ENCODE peak calls at places on chromosomes 5 and 9, in six cellular contexts. J is neural progenitor cell, H is PC-9, P is A673, C is HCT116, G is BJ. R is an unnamed sample.
A peak's percentile ranks its signal among the peaks of the same experiment; 100 is the strongest.

GRCh38 chr5:167412506-167412905 is 878.9 kb upstream of the WWC1 start:
- DNase-seq in G (peak; percentile 13), H (no peak), P (no peak), J (no peak), C (no peak), R (no peak)

GRCh38 chr9:35903049-35903448 is 3.0 kb upstream of the HRCT1 start:
- DNase-seq in C (peak; percentile 48), P (peak; percentile 65), G (no peak), J (peak; percentile 67), H (no peak), R (peak; percentile 65)

GRCh38 chr9:70639853-70640814 is 225.7 kb upstream of the KLF9 start:
- DNase-seq in P (peak; percentile 61), G (peak; percentile 14), J (peak; percentile 77), C (peak; percentile 22), H (peak; percentile 8), R (peak; percentile 41)

GRCh38 chr5:141871870-141872269 is 6.3 kb downstream of the PCDH1 start:
- DNase-seq in H (no peak), G (no peak), C (no peak), J (peak; percentile 36), P (no peak), R (no peak)

GRCh38 chr9:21690561-21690960 is 111.9 kb upstream of the MTAP start:
- DNase-seq in C (no peak), P (no peak), H (no peak), G (no peak), J (no peak), R (no peak)

GRCh38 chr9:38068616-38068865 is 486 bp downstream of the SHB start:
- DNase-seq in J (no peak), H (peak; percentile 27), C (no peak), G (no peak), P (peak; percentile 75), R (peak; percentile 36)

GRCh38 chr5:119105971-119106370 is 35.1 kb downstream of the DMXL1 start:
- DNase-seq in H (no peak), G (no peak), J (peak; percentile 67), C (no peak), P (no peak), R (no peak)

GRCh38 chr9:74846771-74847170 is 41.0 kb downstream of the TRPM6 start:
- DNase-seq in J (no peak), P (no peak), H (no peak), G (no peak), C (no peak), R (no peak)

GRCh38 chr5:71924980-71925379 is 182.3 kb upstream of the MAP1B start:
- DNase-seq in J (no peak), G (no peak), H (no peak), C (no peak), P (no peak), R (no peak)

DNA sequence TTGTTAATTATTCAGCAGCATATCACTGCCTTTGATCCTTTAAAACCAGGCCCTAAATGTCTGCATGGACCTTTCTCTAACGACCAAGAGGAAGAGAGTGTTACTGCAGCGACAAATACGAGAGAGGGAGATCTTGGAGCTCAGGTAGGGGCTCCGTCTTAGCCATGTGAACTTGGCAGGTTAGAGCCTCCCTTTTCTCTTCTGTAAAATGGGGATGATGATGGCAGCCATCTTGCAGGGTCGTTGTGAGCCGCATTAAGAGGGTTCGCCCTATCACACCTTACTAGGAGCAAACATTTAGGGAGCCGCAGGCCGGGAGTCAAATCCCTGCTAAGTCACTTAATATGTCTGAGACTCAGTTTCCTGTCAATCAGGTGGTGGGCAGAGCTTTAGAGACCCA is 1.6 kb downstream of the ENG start:
- DNase-seq in C (no peak), G (no peak), P (no peak), H (no peak), J (no peak), R (no peak)
- H3K4me3 ChIP-seq in C (no peak overlapping the region), G (peak overlapping the region; percentile 44), P (peak overlapping the region; percentile 77), H (no peak overlapping the region), J (no peak overlapping the region), R (no peak overlapping the region)

DNA sequence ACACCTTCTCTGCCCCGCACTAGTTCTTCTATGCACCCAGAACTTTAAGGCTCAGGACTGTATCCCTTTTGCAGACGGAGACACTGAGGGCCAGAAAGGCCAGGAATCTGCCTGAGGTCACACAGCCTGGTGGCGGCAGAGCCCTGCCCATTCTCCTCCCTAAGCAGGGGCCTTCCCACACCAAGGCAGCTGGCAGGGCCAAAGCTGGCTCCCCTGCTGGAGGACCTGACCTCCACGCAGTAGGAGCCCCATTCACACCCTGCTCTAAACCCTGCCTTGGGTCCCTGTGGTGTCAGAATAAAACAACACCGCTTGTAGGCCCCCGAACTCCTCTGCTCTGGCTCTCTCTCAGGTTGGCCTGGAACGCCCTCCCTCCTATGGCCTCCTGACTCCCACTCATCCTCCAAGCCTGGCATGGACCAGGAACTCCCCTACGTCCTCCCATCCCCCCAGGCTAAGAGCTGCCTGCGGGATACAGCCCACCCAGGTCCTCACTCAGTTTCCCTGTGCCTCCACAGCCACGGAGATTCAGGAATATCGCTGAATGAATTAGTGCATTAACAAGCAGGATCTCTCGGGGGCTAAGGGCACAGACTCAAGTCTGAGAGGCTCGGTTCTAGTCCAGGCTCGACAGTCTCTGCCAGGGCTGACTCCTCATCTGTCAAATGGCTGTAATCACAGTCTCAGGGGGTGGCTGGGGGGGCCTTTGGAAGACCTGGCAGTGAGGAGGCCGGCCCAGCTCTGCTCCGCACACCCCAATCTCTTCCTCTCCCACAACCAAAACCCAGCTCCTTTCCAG is 2.8 kb downstream of the ST6GALNAC6 start:
- DNase-seq in P (no peak), C (no peak), H (no peak), J (no peak), G (no peak), R (no peak)
- H3K4me3 ChIP-seq in P (no peak overlapping the region), C (no peak overlapping the region), H (no peak overlapping the region), J (peak overlapping the region; percentile 40), G (no peak overlapping the region), R (no peak overlapping the region)

GRCh38 chr9:1052119-1052907 is 2.2 kb downstream of the DMRT2 start:
- DNase-seq in J (no peak), G (no peak), C (no peak), H (no peak), P (no peak), R (no peak)
- H3K4me3 ChIP-seq in J (peak overlapping the region; percentile 28), G (peak overlapping the region; percentile 17), C (no peak overlapping the region), H (no peak overlapping the region), P (no peak overlapping the region), R (no peak overlapping the region)

GRCh38 chr9:120712539-120713031 is 1.7 kb downstream of the MEGF9 start:
- DNase-seq in P (no peak), H (no peak), G (no peak), C (no peak), J (peak; percentile 16), R (no peak)
- H3K4me3 ChIP-seq in P (peak overlapping the region; percentile 78), H (peak overlapping the region; percentile 75), G (no peak overlapping the region), C (peak overlapping the region; percentile 62), J (peak overlapping the region; percentile 71), R (no peak overlapping the region)

GRCh38 chr5:88686743-88687142 is 196.2 kb downstream of the MEF2C start:
- DNase-seq in H (no peak), J (no peak), C (no peak), G (no peak), P (no peak), R (no peak)

GRCh38 chr5:88688981-88689661 is 193.9 kb downstream of the MEF2C start:
- DNase-seq in P (no peak), G (no peak), C (no peak), H (no peak), J (no peak), R (no peak)

GRCh38 chr5:88687253-88687955 is 195.6 kb downstream of the MEF2C start:
- DNase-seq in J (no peak), H (no peak), G (no peak), C (no peak), P (no peak), R (no peak)

GRCh38 chr5:88689662-88690351 is 193.2 kb downstream of the MEF2C start:
- DNase-seq in H (no peak), C (no peak), J (peak; percentile 48), P (no peak), G (no peak), R (no peak)

DNA sequence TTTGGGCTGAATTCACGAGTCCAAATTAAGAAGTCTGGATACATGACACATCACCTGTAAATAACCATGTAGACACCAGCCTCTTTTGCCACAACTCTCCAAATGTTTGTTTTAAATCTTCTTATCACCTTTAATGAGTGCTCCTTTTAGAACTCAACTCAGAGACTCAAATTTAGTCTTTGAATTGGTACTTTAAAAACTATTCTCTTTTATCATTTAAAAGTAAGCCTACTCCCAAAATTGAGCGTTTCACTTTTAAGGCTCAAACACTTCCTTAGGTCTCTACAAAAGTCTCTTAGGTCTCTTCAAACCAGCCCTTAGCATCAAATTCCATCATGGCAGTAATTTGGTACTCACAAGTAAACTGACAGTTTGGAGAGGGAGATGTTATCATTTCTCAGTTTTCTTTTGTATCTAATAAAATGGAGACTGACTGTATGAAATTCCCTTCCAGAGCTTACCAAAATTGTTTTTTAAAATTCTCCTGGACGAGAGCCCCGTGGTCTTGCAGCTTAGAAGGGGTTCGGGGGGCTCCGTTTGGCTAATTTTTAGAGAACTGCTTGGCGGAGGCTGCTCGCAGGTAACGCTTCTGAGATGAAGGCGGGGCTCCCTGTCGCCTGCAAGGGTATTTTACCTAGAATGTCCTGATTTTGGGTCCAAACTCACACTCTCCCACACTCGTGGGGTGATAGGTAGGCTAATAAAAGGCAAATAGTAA is 194.6 kb downstream of the MEF2C start:
- DNase-seq in C (no peak), J (no peak), G (no peak), H (no peak), P (no peak), R (no peak)
- H3K4me3 ChIP-seq in C (no peak overlapping the region), J (no peak overlapping the region), G (no peak overlapping the region), H (no peak overlapping the region), P (no peak overlapping the region), R (no peak overlapping the region)

DNA sequence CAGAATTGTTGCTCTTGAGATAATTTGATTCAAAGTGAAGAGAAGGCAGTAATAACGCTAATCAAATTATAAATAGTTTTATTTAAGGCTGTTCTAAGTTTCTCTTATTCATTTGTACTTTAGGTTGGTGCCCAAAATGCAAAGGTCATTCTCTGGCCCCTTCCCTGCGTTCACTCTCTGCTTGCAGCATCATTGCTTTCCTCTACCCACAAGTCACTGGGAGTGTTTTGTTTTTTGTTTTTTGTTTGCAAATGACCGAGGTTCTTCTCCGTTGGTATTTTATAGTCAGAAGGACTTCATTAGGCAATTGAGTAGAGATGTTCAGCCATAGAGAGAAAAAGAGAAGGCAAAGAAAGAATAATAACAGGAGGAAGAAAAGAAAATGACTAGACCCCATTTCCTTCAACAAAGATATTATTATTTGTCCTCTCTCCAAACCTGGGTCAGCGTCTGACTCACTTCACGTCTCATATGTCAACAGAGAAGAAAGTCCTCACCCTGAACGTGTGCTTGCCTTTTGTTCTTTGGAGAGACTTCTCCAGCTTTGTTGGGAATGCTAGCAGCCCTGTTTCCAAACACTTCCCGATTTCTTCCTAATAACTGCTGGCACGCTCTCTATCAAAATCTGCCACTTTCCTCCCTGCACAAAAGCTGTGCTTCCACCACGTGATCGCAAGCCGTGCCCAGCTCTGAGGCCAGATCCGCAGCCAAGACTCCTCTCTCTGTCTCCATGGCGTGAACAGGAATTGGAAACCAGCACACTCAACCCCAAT is 119.8 kb downstream of the EBF1 start:
- DNase-seq in G (no peak), C (no peak), H (no peak), J (peak; percentile 31), P (peak; percentile 21), R (no peak)
- H3K4me3 ChIP-seq in G (peak overlapping the region; percentile 23), C (no peak overlapping the region), H (no peak overlapping the region), J (peak overlapping the region; percentile 26), P (peak overlapping the region; percentile 4), R (no peak overlapping the region)

R was measured in Jurkat, Clone E6-1.